ENCODE peak calls at places on chromosomes 12 and 14, in nine cellular contexts. E is fibroblast of villous mesenchyme, J is body of pancreas, R is BJ, G is nephron progenitor cell, W is activated B cell treated with CpG ODN at 0.5 μM for 24 hours, H is cardiac muscle cell, T is hepatocyte, D is NB4. Y is an unnamed sample.

GRCh38 chr12:1612196-1612595 is 16.8 kb upstream of the WNT5B start:
- DNase-seq in E (no peak), J (no peak), R (no peak), G (no peak), W (no peak), H (peak), T (no peak), D (no peak), Y (no peak)

GRCh38 chr12:33653362-33653761 is 213.7 kb upstream of the SYT10 start:
- DNase-seq in E (no peak), J (no peak), R (no peak), G (no peak), W (no peak), H (no peak), T (no peak), D (no peak), Y (no peak)

GRCh38 chr12:9754097-9754964 is 6.4 kb downstream of the CD69 start:
- DNase-seq in E (no peak), J (no peak), R (no peak), G (no peak), W (no peak), H (no peak), T (no peak), D (no peak), Y (no peak)

GRCh38 chr14:54632452-54632851 is 65.5 kb downstream of the SAMD4A start:
- DNase-seq in E (no peak), J (no peak), R (no peak), G (no peak), W (no peak), H (no peak), T (no peak), D (no peak), Y (no peak)

GRCh38 chr14:24042733-24043132 is 9.1 kb upstream of the CARMIL3 start:
- DNase-seq in E (no peak), J (peak), R (no peak), G (no peak), W (no peak), H (no peak), T (no peak), D (no peak), Y (no peak)

GRCh38 chr12:56358836-56359532 is 923 bp downstream of the STAT2 start:
- DNase-seq in E (peak), J (no peak), R (peak), G (no peak), W (no peak), H (peak), T (no peak), D (peak), Y (no peak)

GRCh38 chr12:125683748-125684381 is 618.6 kb downstream of the AACS start:
- DNase-seq in E (no peak), J (peak), R (no peak), G (peak), W (no peak), H (no peak), T (peak), D (peak), Y (peak)

GRCh38 chr12:55932546-55932919 is 1.6 kb downstream of the DGKA start:
- DNase-seq in E (no peak), J (peak), R (no peak), G (no peak), W (peak), H (peak), T (no peak), D (peak), Y (no peak)

GRCh38 chr12:9604288-9604687 is 3.4 kb downstream of the KLRB1 start:
- DNase-seq in E (no peak), J (no peak), R (no peak), G (no peak), W (no peak), H (no peak), T (no peak), D (no peak), Y (no peak)

GRCh38 chr12:15842106-15842505 is 40.1 kb upstream of the STRAP start:
- DNase-seq in E (peak), J (no peak), R (no peak), G (no peak), W (no peak), H (peak), T (no peak), D (no peak), Y (no peak)

GRCh38 chr12:33586576-33586975 is 147.0 kb upstream of the SYT10 start:
- DNase-seq in E (no peak), J (no peak), R (no peak), G (no peak), W (no peak), H (no peak), T (no peak), D (no peak), Y (no peak)

GRCh38 chr12:60501124-60501729 is 905.4 kb downstream of the SLC16A7 start:
- DNase-seq in E (no peak), J (peak), R (no peak), G (no peak), W (no peak), H (peak), T (peak), D (peak), Y (no peak)

GRCh38 chr14:96409701-96410100 is 17.8 kb downstream of the AK7 start:
- DNase-seq in E (no peak), J (peak), R (no peak), G (no peak), W (no peak), H (no peak), T (no peak), D (no peak), Y (no peak)

GRCh38 chr12:74021937-74022336 is 515.7 kb upstream of the ATXN7L3B start:
- DNase-seq in E (peak), J (peak), R (no peak), G (peak), W (no peak), H (peak), T (peak), D (peak), Y (peak)

GRCh38 chr14:32697114-32697513 is 241.6 kb upstream of the NPAS3 start:
- DNase-seq in E (no peak), J (no peak), R (no peak), G (no peak), W (no peak), H (no peak), T (no peak), D (no peak), Y (no peak)

GRCh38 chr12:121288941-121289340 is 7.6 kb downstream of the CAMKK2 start:
- DNase-seq in E (no peak), J (no peak), R (no peak), G (no peak), W (no peak), H (peak), T (no peak), D (peak), Y (no peak)

GRCh38 chr12:117255386-117255785 is 65.1 kb upstream of the FBXO21 start:
- DNase-seq in E (no peak), J (no peak), R (no peak), G (no peak), W (no peak), H (no peak), T (no peak), D (no peak), Y (no peak)

GRCh38 chr12:11592484-11592883 is 57.0 kb upstream of the ETV6 start:
- DNase-seq in E (no peak), J (no peak), R (no peak), G (no peak), W (no peak), H (no peak), T (no peak), D (no peak), Y (no peak)

GRCh38 chr14:30885840-30886740 is 11.7 kb downstream of the COCH start:
- DNase-seq in E (no peak), J (no peak), R (no peak), G (no peak), W (no peak), H (peak), T (no peak), D (no peak), Y (no peak)

GRCh38 chr14:79967001-79967400 is 244.3 kb downstream of the DIO2 start:
- DNase-seq in E (no peak), J (no peak), R (no peak), G (no peak), W (no peak), H (no peak), T (no peak), D (no peak), Y (no peak)

GRCh38 chr14:42113358-42114070 is 506.8 kb downstream of the LRFN5 start:
- DNase-seq in E (no peak), J (no peak), R (no peak), G (no peak), W (no peak), H (no peak), T (no peak), D (no peak), Y (no peak)

GRCh38 chr12:47741340-47741703 is 16.0 kb upstream of the ENDOU start:
- DNase-seq in E (no peak), J (peak), R (no peak), G (no peak), W (no peak), H (peak), T (peak), D (peak), Y (no peak)

GRCh38 chr14:105294142-105294597 is 6.6 kb downstream of the BRF1 start:
- DNase-seq in E (peak), J (peak), R (no peak), G (no peak), W (peak), H (peak), T (no peak), D (peak), Y (no peak)

GRCh38 chr14:56953884-56954283 is 143.6 kb upstream of the OTX2 start:
- DNase-seq in E (no peak), J (no peak), R (no peak), G (no peak), W (no peak), H (no peak), T (no peak), D (no peak), Y (no peak)

GRCh38 chr12:12788675-12789368 is 3.4 kb downstream of the APOLD1 start:
- DNase-seq in E (peak), J (peak), R (no peak), G (peak), W (no peak), H (peak), T (peak), D (peak), Y (peak)

GRCh38 chr12:49580572-49581535 is 12.9 kb upstream of the MCRS1 start:
- DNase-seq in E (peak), J (peak), R (no peak), G (peak), W (no peak), H (peak), T (peak), D (peak), Y (peak)

DNA sequence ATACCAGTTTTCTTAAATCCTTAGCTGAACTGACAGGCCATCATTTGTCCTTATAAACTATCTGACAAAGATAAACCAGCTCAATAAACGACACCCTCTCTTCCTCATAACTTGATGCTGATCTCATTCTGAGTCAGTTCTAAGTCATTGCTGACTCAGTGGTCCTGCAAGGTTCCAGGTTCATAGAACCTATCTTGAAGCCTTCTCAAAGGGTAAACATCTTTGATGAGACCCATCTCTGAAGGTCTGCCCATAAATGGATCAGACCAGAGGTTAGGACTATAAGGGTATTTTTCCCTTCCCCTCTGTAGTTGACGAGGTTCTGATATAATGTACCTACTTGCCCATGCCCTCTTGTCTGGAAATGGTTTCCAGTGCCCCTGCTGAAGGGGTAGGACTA is 11.9 kb downstream of the NAA25 start:
- DNase-seq in E (peak), J (no peak), R (peak), G (no peak), W (no peak), H (peak), T (peak), D (peak), Y (no peak)
- TF ChIP-seq CTCF in E (no peak), J (no peak), R (no peak), G (no peak), W (no peak), H (no peak), T (no peak), D (no peak), Y (no peak)

DNA sequence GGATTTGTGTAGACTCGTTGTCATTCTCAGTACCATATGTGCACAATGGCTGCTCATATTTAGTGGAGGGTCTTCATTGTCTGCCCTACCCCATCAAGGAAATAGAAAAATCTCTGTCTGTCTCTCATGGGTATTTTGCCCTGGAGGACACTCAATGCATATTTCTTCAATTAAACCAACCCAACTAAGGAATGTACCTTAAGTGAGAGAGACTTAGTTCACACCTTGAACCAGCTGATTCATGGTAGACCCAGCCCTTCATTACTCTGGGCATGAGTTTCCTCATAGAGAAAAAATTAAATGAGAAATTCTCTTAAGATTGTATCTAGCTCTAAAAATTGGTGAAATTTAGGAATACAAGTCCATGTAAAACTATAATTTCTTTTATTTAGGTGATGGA is 107.1 kb upstream of the PLEKHG7 start:
- DNase-seq in E (no peak), J (no peak), R (no peak), G (no peak), W (no peak), H (no peak), T (no peak), D (no peak), Y (no peak)
- TF ChIP-seq CTCF in E (no peak), J (no peak), R (no peak), G (no peak), W (no peak), H (no peak), T (no peak), D (no peak), Y (no peak)

GRCh38 chr12:75628916-75629315 is 117.5 kb upstream of the KRR1 start:
- DNase-seq in E (no peak), J (peak), R (no peak), G (no peak), W (no peak), H (no peak), T (no peak), D (no peak), Y (no peak)

GRCh38 chr12:75622492-75622891 is 111.1 kb upstream of the KRR1 start:
- DNase-seq in E (no peak), J (no peak), R (no peak), G (no peak), W (no peak), H (no peak), T (no peak), D (no peak), Y (no peak)

GRCh38 chr12:75628511-75628910 is 117.1 kb upstream of the KRR1 start:
- DNase-seq in E (no peak), J (no peak), R (no peak), G (no peak), W (no peak), H (no peak), T (no peak), D (no peak), Y (no peak)

DNA sequence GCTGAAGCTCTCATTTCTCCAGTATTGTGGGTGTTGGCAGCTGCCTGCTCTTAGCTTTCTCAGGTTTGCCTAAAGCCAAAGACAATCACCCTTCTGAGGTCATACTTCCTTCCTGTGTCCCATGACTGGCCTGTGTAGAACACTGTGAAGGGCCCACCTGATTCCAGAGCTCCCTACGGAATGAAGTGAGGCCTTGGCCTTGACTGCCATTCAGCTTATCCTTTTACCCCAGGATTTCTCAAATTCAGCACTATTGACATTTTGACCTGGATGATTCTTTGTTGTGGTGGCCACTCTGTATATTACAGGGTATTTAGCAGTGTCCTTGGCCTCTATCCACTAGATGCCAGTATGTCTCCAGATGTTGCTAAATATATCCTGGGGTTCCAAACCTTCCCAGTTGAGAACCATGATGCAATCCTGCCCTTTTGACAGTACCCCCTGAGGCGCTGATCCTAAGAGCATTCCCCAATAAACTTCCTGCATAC is 112.3 kb upstream of the KRR1 start:
- DNase-seq in E (peak), J (no peak), R (no peak), G (no peak), W (no peak), H (peak), T (peak), D (peak), Y (no peak)
- TF ChIP-seq CTCF in E (peak), J (no peak), R (peak), G (no peak), W (no peak), H (peak), T (peak), D (no peak), Y (no peak)

GRCh38 chr12:53031616-53032015 is 18.2 kb upstream of the TNS2 start:
- DNase-seq in E (no peak), J (no peak), R (no peak), G (no peak), W (no peak), H (no peak), T (no peak), D (no peak), Y (no peak)
- TF ChIP-seq CTCF in E (no peak), J (no peak), R (no peak), G (no peak), W (no peak), H (no peak), T (no peak), D (peak), Y (no peak)